ENCODE peak calls at places on chromosomes 11 and 22, in nine cellular contexts. One of them, this sample, is unnamed.

GRCh38 chr11:34364102-34364501 is 6.3 kb upstream of the ABTB2 start:
- DNase-seq in stimulated activated CD4-positive, alpha-beta T cell treated with anti-CD3 and anti-CD28 coated beads, Interleukin-12 subunit alpha, Interleukin-12 subunit beta, amount 100 ng/mL, for 48 hours: no peak
- DNase-seq in posterior vena cava: no peak
- DNase-seq in Kasumi-1: no peak
- DNase-seq in GM04504: no peak
- DNase-seq in COR-L47: no peak
- DNase-seq in HuH-7.5: no peak
- DNase-seq in Peyer's patch: no peak
- DNase-seq in sigmoid colon: no peak
- DNase-seq in this sample: no peak

GRCh38 chr11:62242021-62242420 is at the start of gene SCGB1D2:
- DNase-seq in Kasumi-1: no peak
- DNase-seq in stimulated activated CD4-positive, alpha-beta T cell treated with anti-CD3 and anti-CD28 coated beads, Interleukin-12 subunit alpha, Interleukin-12 subunit beta, amount 100 ng/mL, for 48 hours: no peak
- DNase-seq in GM04504: no peak
- DNase-seq in HuH-7.5: peak
- DNase-seq in posterior vena cava: no peak
- DNase-seq in sigmoid colon: no peak
- DNase-seq in COR-L47: peak
- DNase-seq in Peyer's patch: no peak
- DNase-seq in this sample: no peak

GRCh38 chr11:131754671-131755070 is 384.3 kb downstream of the NTM start:
- DNase-seq in sigmoid colon: no peak
- DNase-seq in GM04504: no peak
- DNase-seq in HuH-7.5: no peak
- DNase-seq in COR-L47: no peak
- DNase-seq in posterior vena cava: no peak
- DNase-seq in Kasumi-1: no peak
- DNase-seq in stimulated activated CD4-positive, alpha-beta T cell treated with anti-CD3 and anti-CD28 coated beads, Interleukin-12 subunit alpha, Interleukin-12 subunit beta, amount 100 ng/mL, for 48 hours: no peak
- DNase-seq in Peyer's patch: no peak
- DNase-seq in this sample: no peak

GRCh38 chr11:100732949-100733348 is 45.9 kb downstream of the ARHGAP42 start:
- DNase-seq in Kasumi-1: no peak
- DNase-seq in sigmoid colon: no peak
- DNase-seq in posterior vena cava: no peak
- DNase-seq in COR-L47: no peak
- DNase-seq in stimulated activated CD4-positive, alpha-beta T cell treated with anti-CD3 and anti-CD28 coated beads, Interleukin-12 subunit alpha, Interleukin-12 subunit beta, amount 100 ng/mL, for 48 hours: no peak
- DNase-seq in HuH-7.5: no peak
- DNase-seq in GM04504: no peak
- DNase-seq in Peyer's patch: no peak
- DNase-seq in this sample: no peak

GRCh38 chr22:43996170-43996980 is 27.7 kb upstream of the PARVB start:
- DNase-seq in stimulated activated CD4-positive, alpha-beta T cell treated with anti-CD3 and anti-CD28 coated beads, Interleukin-12 subunit alpha, Interleukin-12 subunit beta, amount 100 ng/mL, for 48 hours: peak
- DNase-seq in GM04504: no peak
- DNase-seq in COR-L47: no peak
- DNase-seq in Peyer's patch: peak
- DNase-seq in posterior vena cava: peak
- DNase-seq in sigmoid colon: peak
- DNase-seq in HuH-7.5: no peak
- DNase-seq in Kasumi-1: peak
- DNase-seq in this sample: peak

GRCh38 chr11:74676596-74676995 is 54.6 kb downstream of the CHRDL2 start:
- DNase-seq in sigmoid colon: no peak
- DNase-seq in COR-L47: no peak
- DNase-seq in posterior vena cava: no peak
- DNase-seq in GM04504: no peak
- DNase-seq in stimulated activated CD4-positive, alpha-beta T cell treated with anti-CD3 and anti-CD28 coated beads, Interleukin-12 subunit alpha, Interleukin-12 subunit beta, amount 100 ng/mL, for 48 hours: no peak
- DNase-seq in Kasumi-1: no peak
- DNase-seq in HuH-7.5: no peak
- DNase-seq in Peyer's patch: no peak
- DNase-seq in this sample: no peak

GRCh38 chr11:46039990-46040389 is 81.3 kb downstream of the PHF21A start:
- DNase-seq in Peyer's patch: no peak
- DNase-seq in GM04504: no peak
- DNase-seq in sigmoid colon: no peak
- DNase-seq in HuH-7.5: no peak
- DNase-seq in posterior vena cava: no peak
- DNase-seq in Kasumi-1: no peak
- DNase-seq in stimulated activated CD4-positive, alpha-beta T cell treated with anti-CD3 and anti-CD28 coated beads, Interleukin-12 subunit alpha, Interleukin-12 subunit beta, amount 100 ng/mL, for 48 hours: no peak
- DNase-seq in COR-L47: no peak
- DNase-seq in this sample: no peak

GRCh38 chr11:73349633-73350032 is 26.6 kb upstream of the RELT start:
- DNase-seq in HuH-7.5: no peak
- DNase-seq in stimulated activated CD4-positive, alpha-beta T cell treated with anti-CD3 and anti-CD28 coated beads, Interleukin-12 subunit alpha, Interleukin-12 subunit beta, amount 100 ng/mL, for 48 hours: no peak
- DNase-seq in Kasumi-1: no peak
- DNase-seq in sigmoid colon: no peak
- DNase-seq in COR-L47: no peak
- DNase-seq in Peyer's patch: no peak
- DNase-seq in posterior vena cava: no peak
- DNase-seq in GM04504: no peak
- DNase-seq in this sample: no peak

GRCh38 chr11:64923151-64923661 is 1.3 kb upstream of the PPP2R5B start:
- DNase-seq in stimulated activated CD4-positive, alpha-beta T cell treated with anti-CD3 and anti-CD28 coated beads, Interleukin-12 subunit alpha, Interleukin-12 subunit beta, amount 100 ng/mL, for 48 hours: no peak
- DNase-seq in GM04504: no peak
- DNase-seq in sigmoid colon: peak
- DNase-seq in posterior vena cava: no peak
- DNase-seq in Peyer's patch: no peak
- DNase-seq in HuH-7.5: no peak
- DNase-seq in COR-L47: no peak
- DNase-seq in Kasumi-1: no peak
- DNase-seq in this sample: no peak

GRCh38 chr22:40046126-40046525 is 51.4 kb downstream of the FAM83F start:
- DNase-seq in HuH-7.5: no peak
- DNase-seq in sigmoid colon: no peak
- DNase-seq in GM04504: no peak
- DNase-seq in Peyer's patch: no peak
- DNase-seq in posterior vena cava: no peak
- DNase-seq in stimulated activated CD4-positive, alpha-beta T cell treated with anti-CD3 and anti-CD28 coated beads, Interleukin-12 subunit alpha, Interleukin-12 subunit beta, amount 100 ng/mL, for 48 hours: no peak
- DNase-seq in Kasumi-1: no peak
- DNase-seq in COR-L47: no peak
- DNase-seq in this sample: no peak

GRCh38 chr11:14358729-14359439 is at the start of gene RRAS2:
- DNase-seq in HuH-7.5: peak
- DNase-seq in posterior vena cava: peak
- DNase-seq in stimulated activated CD4-positive, alpha-beta T cell treated with anti-CD3 and anti-CD28 coated beads, Interleukin-12 subunit alpha, Interleukin-12 subunit beta, amount 100 ng/mL, for 48 hours: peak
- DNase-seq in COR-L47: peak
- DNase-seq in Kasumi-1: no peak
- DNase-seq in GM04504: no peak
- DNase-seq in Peyer's patch: peak
- DNase-seq in sigmoid colon: peak
- DNase-seq in this sample: peak

GRCh38 chr11:38593649-38594048 is 1995.6 kb upstream of the RAG2 start:
- DNase-seq in Kasumi-1: no peak
- DNase-seq in HuH-7.5: no peak
- DNase-seq in GM04504: no peak
- DNase-seq in COR-L47: no peak
- DNase-seq in posterior vena cava: no peak
- DNase-seq in stimulated activated CD4-positive, alpha-beta T cell treated with anti-CD3 and anti-CD28 coated beads, Interleukin-12 subunit alpha, Interleukin-12 subunit beta, amount 100 ng/mL, for 48 hours: no peak
- DNase-seq in sigmoid colon: no peak
- DNase-seq in Peyer's patch: no peak
- DNase-seq in this sample: no peak

GRCh38 chr22:35467788-35468187 is 67.8 kb downstream of the MCM5 start:
- DNase-seq in Peyer's patch: peak
- DNase-seq in COR-L47: no peak
- DNase-seq in GM04504: no peak
- DNase-seq in stimulated activated CD4-positive, alpha-beta T cell treated with anti-CD3 and anti-CD28 coated beads, Interleukin-12 subunit alpha, Interleukin-12 subunit beta, amount 100 ng/mL, for 48 hours: no peak
- DNase-seq in sigmoid colon: peak
- DNase-seq in posterior vena cava: peak
- DNase-seq in HuH-7.5: no peak
- DNase-seq in Kasumi-1: no peak
- DNase-seq in this sample: peak

GRCh38 chr11:64000026-64000739 is 13.9 kb downstream of the OTUB1 start:
- DNase-seq in GM04504: no peak
- DNase-seq in Kasumi-1: peak
- DNase-seq in sigmoid colon: peak
- DNase-seq in Peyer's patch: peak
- DNase-seq in COR-L47: no peak
- DNase-seq in HuH-7.5: no peak
- DNase-seq in posterior vena cava: peak
- DNase-seq in stimulated activated CD4-positive, alpha-beta T cell treated with anti-CD3 and anti-CD28 coated beads, Interleukin-12 subunit alpha, Interleukin-12 subunit beta, amount 100 ng/mL, for 48 hours: peak
- DNase-seq in this sample: no peak

GRCh38 chr11:100328626-100329340 is 358.3 kb upstream of the ARHGAP42 start:
- DNase-seq in HuH-7.5: no peak
- DNase-seq in posterior vena cava: no peak
- DNase-seq in COR-L47: no peak
- DNase-seq in Peyer's patch: no peak
- DNase-seq in stimulated activated CD4-positive, alpha-beta T cell treated with anti-CD3 and anti-CD28 coated beads, Interleukin-12 subunit alpha, Interleukin-12 subunit beta, amount 100 ng/mL, for 48 hours: no peak
- DNase-seq in sigmoid colon: no peak
- DNase-seq in GM04504: no peak
- DNase-seq in Kasumi-1: no peak
- DNase-seq in this sample: no peak

GRCh38 chr22:37211853-37212173 is 464 bp downstream of the SSTR3 start:
- DNase-seq in stimulated activated CD4-positive, alpha-beta T cell treated with anti-CD3 and anti-CD28 coated beads, Interleukin-12 subunit alpha, Interleukin-12 subunit beta, amount 100 ng/mL, for 48 hours: no peak
- DNase-seq in HuH-7.5: no peak
- DNase-seq in posterior vena cava: peak
- DNase-seq in Kasumi-1: no peak
- DNase-seq in Peyer's patch: no peak
- DNase-seq in COR-L47: no peak
- DNase-seq in GM04504: no peak
- DNase-seq in sigmoid colon: peak
- DNase-seq in this sample: no peak

GRCh38 chr11:9577551-9577950 is 4.1 kb downstream of the WEE1 start:
- DNase-seq in sigmoid colon: no peak
- DNase-seq in HuH-7.5: no peak
- DNase-seq in COR-L47: no peak
- DNase-seq in GM04504: no peak
- DNase-seq in stimulated activated CD4-positive, alpha-beta T cell treated with anti-CD3 and anti-CD28 coated beads, Interleukin-12 subunit alpha, Interleukin-12 subunit beta, amount 100 ng/mL, for 48 hours: no peak
- DNase-seq in Kasumi-1: no peak
- DNase-seq in Peyer's patch: no peak
- DNase-seq in posterior vena cava: no peak
- DNase-seq in this sample: no peak

GRCh38 chr22:38733329-38734202 is 22.2 kb downstream of the SUN2 start:
- DNase-seq in Peyer's patch: peak
- DNase-seq in posterior vena cava: peak
- DNase-seq in GM04504: no peak
- DNase-seq in sigmoid colon: peak
- DNase-seq in HuH-7.5: peak
- DNase-seq in COR-L47: peak
- DNase-seq in Kasumi-1: peak
- DNase-seq in stimulated activated CD4-positive, alpha-beta T cell treated with anti-CD3 and anti-CD28 coated beads, Interleukin-12 subunit alpha, Interleukin-12 subunit beta, amount 100 ng/mL, for 48 hours: no peak
- DNase-seq in this sample: peak

GRCh38 chr11:113949891-113950290 is 25.0 kb upstream of the HTR3A start:
- DNase-seq in sigmoid colon: no peak
- DNase-seq in posterior vena cava: no peak
- DNase-seq in HuH-7.5: no peak
- DNase-seq in GM04504: no peak
- DNase-seq in COR-L47: no peak
- DNase-seq in Peyer's patch: no peak
- DNase-seq in stimulated activated CD4-positive, alpha-beta T cell treated with anti-CD3 and anti-CD28 coated beads, Interleukin-12 subunit alpha, Interleukin-12 subunit beta, amount 100 ng/mL, for 48 hours: no peak
- DNase-seq in Kasumi-1: no peak
- DNase-seq in this sample: no peak

GRCh38 chr22:42310301-42310981 is 40.0 kb upstream of the TCF20 start:
- DNase-seq in HuH-7.5: no peak
- DNase-seq in stimulated activated CD4-positive, alpha-beta T cell treated with anti-CD3 and anti-CD28 coated beads, Interleukin-12 subunit alpha, Interleukin-12 subunit beta, amount 100 ng/mL, for 48 hours: no peak
- DNase-seq in sigmoid colon: no peak
- DNase-seq in GM04504: no peak
- DNase-seq in posterior vena cava: no peak
- DNase-seq in Kasumi-1: no peak
- DNase-seq in Peyer's patch: no peak
- DNase-seq in COR-L47: no peak
- DNase-seq in this sample: no peak

GRCh38 chr11:72828081-72828567 is 13.9 kb downstream of the ATG16L2 start:
- DNase-seq in posterior vena cava: no peak
- DNase-seq in Peyer's patch: peak
- DNase-seq in COR-L47: no peak
- DNase-seq in HuH-7.5: no peak
- DNase-seq in Kasumi-1: no peak
- DNase-seq in sigmoid colon: no peak
- DNase-seq in GM04504: no peak
- DNase-seq in stimulated activated CD4-positive, alpha-beta T cell treated with anti-CD3 and anti-CD28 coated beads, Interleukin-12 subunit alpha, Interleukin-12 subunit beta, amount 100 ng/mL, for 48 hours: no peak
- DNase-seq in this sample: no peak

GRCh38 chr22:27937453-27937852 is 18.4 kb upstream of the PITPNB start:
- DNase-seq in GM04504: no peak
- DNase-seq in Kasumi-1: peak
- DNase-seq in sigmoid colon: no peak
- DNase-seq in HuH-7.5: no peak
- DNase-seq in Peyer's patch: no peak
- DNase-seq in stimulated activated CD4-positive, alpha-beta T cell treated with anti-CD3 and anti-CD28 coated beads, Interleukin-12 subunit alpha, Interleukin-12 subunit beta, amount 100 ng/mL, for 48 hours: no peak
- DNase-seq in COR-L47: no peak
- DNase-seq in posterior vena cava: no peak
- DNase-seq in this sample: no peak

GRCh38 chr11:69361048-69361447 is 67.1 kb downstream of the MYEOV start:
- DNase-seq in COR-L47: no peak
- DNase-seq in Kasumi-1: no peak
- DNase-seq in posterior vena cava: peak
- DNase-seq in Peyer's patch: no peak
- DNase-seq in GM04504: no peak
- DNase-seq in stimulated activated CD4-positive, alpha-beta T cell treated with anti-CD3 and anti-CD28 coated beads, Interleukin-12 subunit alpha, Interleukin-12 subunit beta, amount 100 ng/mL, for 48 hours: no peak
- DNase-seq in HuH-7.5: no peak
- DNase-seq in sigmoid colon: no peak
- DNase-seq in this sample: no peak

GRCh38 chr11:12288212-12288933 is 89.0 kb upstream of the PARVA start:
- DNase-seq in stimulated activated CD4-positive, alpha-beta T cell treated with anti-CD3 and anti-CD28 coated beads, Interleukin-12 subunit alpha, Interleukin-12 subunit beta, amount 100 ng/mL, for 48 hours: peak
- DNase-seq in posterior vena cava: peak
- DNase-seq in Kasumi-1: peak
- DNase-seq in Peyer's patch: peak
- DNase-seq in HuH-7.5: peak
- DNase-seq in COR-L47: peak
- DNase-seq in sigmoid colon: peak
- DNase-seq in GM04504: peak
- DNase-seq in this sample: peak

GRCh38 chr22:38655532-38656255 is 498 bp downstream of the FAM227A start:
- DNase-seq in GM04504: peak
- DNase-seq in HuH-7.5: no peak
- DNase-seq in stimulated activated CD4-positive, alpha-beta T cell treated with anti-CD3 and anti-CD28 coated beads, Interleukin-12 subunit alpha, Interleukin-12 subunit beta, amount 100 ng/mL, for 48 hours: no peak
- DNase-seq in COR-L47: no peak
- DNase-seq in sigmoid colon: peak
- DNase-seq in posterior vena cava: no peak
- DNase-seq in Peyer's patch: no peak
- DNase-seq in Kasumi-1: peak
- DNase-seq in this sample: no peak

GRCh38 chr11:69915501-69916250 is 96.5 kb upstream of the FGF3 start:
- DNase-seq in Peyer's patch: peak
- DNase-seq in HuH-7.5: peak
- DNase-seq in posterior vena cava: peak
- DNase-seq in GM04504: peak
- DNase-seq in Kasumi-1: peak
- DNase-seq in sigmoid colon: peak
- DNase-seq in stimulated activated CD4-positive, alpha-beta T cell treated with anti-CD3 and anti-CD28 coated beads, Interleukin-12 subunit alpha, Interleukin-12 subunit beta, amount 100 ng/mL, for 48 hours: peak
- DNase-seq in COR-L47: peak
- DNase-seq in this sample: peak

GRCh38 chr11:57903441-57904123 is 120.1 kb upstream of the OR9Q1 start:
- DNase-seq in posterior vena cava: no peak
- DNase-seq in HuH-7.5: no peak
- DNase-seq in Kasumi-1: no peak
- DNase-seq in sigmoid colon: no peak
- DNase-seq in Peyer's patch: peak
- DNase-seq in stimulated activated CD4-positive, alpha-beta T cell treated with anti-CD3 and anti-CD28 coated beads, Interleukin-12 subunit alpha, Interleukin-12 subunit beta, amount 100 ng/mL, for 48 hours: no peak
- DNase-seq in GM04504: no peak
- DNase-seq in COR-L47: peak
- DNase-seq in this sample: peak

GRCh38 chr11:9399466-9399865 is 15.0 kb downstream of the IPO7 start:
- DNase-seq in sigmoid colon: no peak
- DNase-seq in stimulated activated CD4-positive, alpha-beta T cell treated with anti-CD3 and anti-CD28 coated beads, Interleukin-12 subunit alpha, Interleukin-12 subunit beta, amount 100 ng/mL, for 48 hours: no peak
- DNase-seq in Peyer's patch: no peak
- DNase-seq in GM04504: no peak
- DNase-seq in Kasumi-1: no peak
- DNase-seq in COR-L47: no peak
- DNase-seq in HuH-7.5: no peak
- DNase-seq in posterior vena cava: no peak
- DNase-seq in this sample: no peak

GRCh38 chr22:42970029-42970428 is 44.9 kb downstream of the PACSIN2 start:
- DNase-seq in Kasumi-1: no peak
- DNase-seq in Peyer's patch: no peak
- DNase-seq in COR-L47: no peak
- DNase-seq in stimulated activated CD4-positive, alpha-beta T cell treated with anti-CD3 and anti-CD28 coated beads, Interleukin-12 subunit alpha, Interleukin-12 subunit beta, amount 100 ng/mL, for 48 hours: no peak
- DNase-seq in posterior vena cava: no peak
- DNase-seq in GM04504: no peak
- DNase-seq in sigmoid colon: no peak
- DNase-seq in HuH-7.5: no peak
- DNase-seq in this sample: no peak

GRCh38 chr11:50037282-50037681 is 4.6 kb downstream of the OR4C45 start:
- DNase-seq in HuH-7.5: no peak
- DNase-seq in Peyer's patch: no peak
- DNase-seq in sigmoid colon: no peak
- DNase-seq in Kasumi-1: peak
- DNase-seq in COR-L47: no peak
- DNase-seq in stimulated activated CD4-positive, alpha-beta T cell treated with anti-CD3 and anti-CD28 coated beads, Interleukin-12 subunit alpha, Interleukin-12 subunit beta, amount 100 ng/mL, for 48 hours: no peak
- DNase-seq in posterior vena cava: no peak
- DNase-seq in GM04504: no peak
- DNase-seq in this sample: no peak

This sample was measured in left colon.